ENCODE peak calls at places on chromosomes 12 and 14, in five cellular contexts. A is pancreas, U is adrenal gland, M is foreskin fibroblast, J is MM.1S. W is an unnamed sample.

GRCh38 chr12:133220521-133220920 is 15.2 kb downstream of the ANHX start:
- DNase-seq in J (no peak), A (no peak), U (no peak), M (no peak), W (no peak)

GRCh38 chr12:130013771-130014484 is 110.1 kb upstream of the TMEM132D start:
- DNase-seq in U (peak), A (peak), M (peak), J (no peak), W (peak)

GRCh38 chr14:76872796-76873432 is 46.7 kb downstream of the LRRC74A start:
- DNase-seq in J (peak), A (peak), U (peak), M (peak), W (peak)

GRCh38 chr14:37843969-37844607 is 248.7 kb downstream of the TTC6 start:
- DNase-seq in A (no peak), U (no peak), M (no peak), J (no peak), W (no peak)

GRCh38 chr12:65663648-65664047 is 160.6 kb upstream of the HMGA2 start:
- DNase-seq in M (no peak), U (no peak), J (no peak), A (no peak), W (no peak)

GRCh38 chr14:54001189-54001878 is 44.7 kb upstream of the BMP4 start:
- DNase-seq in M (peak), A (no peak), J (no peak), U (no peak), W (no peak)

GRCh38 chr12:74415633-74416032 is 122.0 kb upstream of the ATXN7L3B start:
- DNase-seq in J (peak), M (peak), A (no peak), U (peak), W (no peak)

GRCh38 chr12:110039085-110039807 is 9.1 kb downstream of the C12orf76 start:
- DNase-seq in A (no peak), U (peak), M (peak), J (no peak), W (peak)

GRCh38 chr14:36505193-36505815 is 14.7 kb downstream of the NKX2-1 start:
- DNase-seq in U (no peak), M (no peak), A (no peak), J (peak), W (no peak)

GRCh38 chr14:106286697-106287290 is 760.4 kb downstream of the TMEM121 start:
- DNase-seq in U (peak), J (no peak), M (no peak), A (no peak), W (no peak)

GRCh38 chr12:124477109-124477915 is 90.1 kb downstream of the NCOR2 start:
- DNase-seq in J (no peak), A (no peak), U (no peak), M (no peak), W (no peak)

GRCh38 chr14:102728509-102728908 is 48.7 kb upstream of the TRAF3 start:
- DNase-seq in J (no peak), A (no peak), M (no peak), U (no peak), W (no peak)
- H3K4me3 ChIP-seq in J (no peak), A (no peak), M (no peak), U (no peak), W (no peak)

GRCh38 chr14:103090481-103091020 is 4.0 kb upstream of the EXOC3L4 start:
- DNase-seq in M (no peak), J (no peak), U (no peak), A (no peak), W (no peak)

GRCh38 chr14:103093856-103094405 is 594 bp upstream of the EXOC3L4 start:
- DNase-seq in M (no peak), A (no peak), J (no peak), U (no peak), W (no peak)

GRCh38 chr14:103089386-103090335 is 4.9 kb upstream of the EXOC3L4 start:
- DNase-seq in M (no peak), U (no peak), J (no peak), A (no peak), W (no peak)

GRCh38 chr14:103091041-103091882 is 3.3 kb upstream of the EXOC3L4 start:
- DNase-seq in A (peak), U (peak), M (peak), J (peak), W (no peak)

DNA sequence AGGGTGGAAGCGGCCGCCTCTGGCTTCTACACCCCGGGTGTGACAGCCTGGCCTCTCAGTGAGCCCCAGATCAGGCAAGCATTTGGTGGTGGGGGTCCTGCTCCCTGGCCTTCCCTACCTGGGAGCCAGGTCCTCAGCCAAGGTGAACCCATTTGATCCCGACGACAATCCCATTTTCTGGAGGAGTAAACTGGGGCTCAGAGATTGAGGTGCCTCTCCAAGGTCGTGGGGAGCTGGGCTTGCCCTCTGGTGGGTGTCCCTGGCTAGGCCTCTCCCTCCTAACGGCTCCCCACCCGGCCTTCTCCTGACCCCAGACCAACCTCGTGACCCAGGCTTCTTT is 2.7 kb upstream of the EXOC3L4 start:
- DNase-seq in J (no peak), U (no peak), M (no peak), A (no peak), W (no peak)
- H3K4me3 ChIP-seq in J (peak), U (peak), M (peak), A (peak), W (no peak)

GRCh38 chr12:52009081-52009751 is 2.5 kb downstream of the TAMALIN start:
- DNase-seq in U (no peak), M (no peak), J (no peak), A (no peak), W (no peak)
- H3K4me3 ChIP-seq in U (peak), M (no peak), J (no peak), A (no peak), W (no peak)

GRCh38 chr12:52236386-52237050 is 3.5 kb downstream of the KRT7 start:
- DNase-seq in A (peak), M (no peak), U (no peak), J (no peak), W (no peak)

GRCh38 chr12:52233462-52234141 is 559 bp downstream of the KRT7 start:
- DNase-seq in U (no peak), J (no peak), M (no peak), A (no peak), W (no peak)

GRCh38 chr12:52235001-52235760 is 2.1 kb downstream of the KRT7 start:
- DNase-seq in U (no peak), M (no peak), A (peak), J (no peak), W (no peak)

GRCh38 chr12:52234226-52234810 is 1.3 kb downstream of the KRT7 start:
- DNase-seq in M (no peak), U (no peak), A (no peak), J (no peak), W (no peak)

GRCh38 chr12:52235822-52236291 is 2.8 kb downstream of the KRT7 start:
- DNase-seq in U (no peak), M (no peak), A (peak), J (no peak), W (no peak)
- H3K4me3 ChIP-seq in U (no peak), M (no peak), A (no peak), J (no peak), W (no peak)

W was measured in astrocyte of the cerebellum.